ENCODE peak calls at places on chromosomes 11 and 22, in six cellular contexts. D is pancreas; H is activated CD8-positive, alpha-beta memory T cell treated with anti-CD3 and anti-CD28 coated beads, Interleukin-2, amount 10 ng/mL, durations not matched to agents 7 days and 5 days; O is NCI-H1092 treated with DMSO at 0.1 percent for 48 hours; U is naive thymus-derived CD8-positive, alpha-beta T cell; G is stimulated activated CD4-positive, alpha-beta T cell treated with anti-CD3 and anti-CD28 coated beads, Interleukin-4, amount 100 ng/mL, for 48 hours. T is an unnamed sample.

GRCh38 chr11:45095691-45096010 is 50.8 kb upstream of the PRDM11 start:
- DNase-seq in H (peak; percentile 22), U (no peak), G (no peak), O (no peak), D (no peak), T (no peak)

GRCh38 chr11:23932485-23932898 is 564.4 kb upstream of the LUZP2 start:
- DNase-seq in H (no peak), O (no peak), G (no peak), D (no peak), U (no peak), T (no peak)

GRCh38 chr22:36302439-36303114 is 49.6 kb downstream of the APOL1 start:
- DNase-seq in H (no peak), U (no peak), D (no peak), G (no peak), O (no peak), T (no peak)

GRCh38 chr22:38481162-38481870 is 13.4 kb downstream of the KDELR3 start:
- DNase-seq in O (no peak), D (no peak), G (no peak), H (no peak), U (no peak), T (no peak)

GRCh38 chr11:45025716-45026492 is 75.2 kb upstream of the TP53I11 start:
- DNase-seq in H (no peak), G (no peak), D (peak; percentile 16), U (peak; percentile 21), O (peak; percentile 80), T (peak; percentile 33)

GRCh38 chr22:23537421-23537820 is 42.7 kb downstream of the IGLL1 start:
- DNase-seq in O (no peak), G (no peak), U (no peak), D (no peak), H (no peak), T (no peak)

GRCh38 chr22:39362271-39362670 is 12.5 kb downstream of the SYNGR1 start:
- DNase-seq in D (no peak), U (no peak), H (no peak), G (no peak), O (no peak), T (no peak)

GRCh38 chr11:85595285-85595884 is 31.8 kb downstream of the DLG2 start:
- DNase-seq in O (peak; percentile 49), U (peak; percentile 59), G (no peak), H (no peak), D (no peak), T (no peak)

GRCh38 chr11:77130763-77131513 is 2.9 kb downstream of the MYO7A start:
- DNase-seq in D (peak; percentile 34), O (no peak), U (no peak), H (no peak), G (no peak), T (peak; percentile 39)

GRCh38 chr11:60528934-60529333 is 13.7 kb downstream of the MS4A13 start:
- DNase-seq in G (no peak), H (no peak), O (no peak), D (no peak), U (no peak), T (no peak)

T was measured in gastrocnemius medialis.